ENCODE peak calls at places on chromosomes 12 and 14, in six cellular contexts. X is IMR-90; F is CD8-positive, alpha-beta T cell; R is lung; E is stomach; K is neural progenitor cell. D is an unnamed sample. For H3K4me1, the result is how much of the 10 kb centered on the place peaks cover.

GRCh38 chr12:29612912-29613311 is 115.4 kb upstream of the OVCH1 start:
- DNase-seq in X (no peak), F (no peak), R (no peak), E (no peak), K (no peak), D (no peak)

GRCh38 chr14:94536836-94537235 is 24.4 kb upstream of the SERPINA4 start:
- DNase-seq in X (no peak), F (no peak), R (no peak), E (no peak), K (no peak), D (no peak)

GRCh38 chr14:86296173-86296572 is 766.2 kb downstream of the FLRT2 start:
- DNase-seq in X (peak), F (no peak), R (no peak), E (no peak), K (no peak), D (peak)

GRCh38 chr12:40662366-40662765 is 29.9 kb upstream of the CNTN1 start:
- DNase-seq in X (no peak), F (no peak), R (no peak), E (no peak), K (no peak), D (no peak)

GRCh38 chr12:109715310-109716091 is 1.9 kb downstream of the FAM222A start:
- DNase-seq in X (no peak), F (no peak), R (no peak), E (peak), K (peak), D (peak)

GRCh38 chr12:23927907-23928306 is 21.6 kb downstream of the SOX5 start:
- DNase-seq in X (no peak), F (no peak), R (no peak), E (no peak), K (no peak), D (no peak)

GRCh38 chr14:76314521-76314951 is 61.4 kb upstream of the ESRRB start:
- DNase-seq in X (no peak), F (no peak), R (no peak), E (no peak), K (peak), D (peak)

GRCh38 chr12:65609359-65609771 is 214.9 kb upstream of the HMGA2 start:
- DNase-seq in X (peak), F (no peak), R (no peak), E (no peak), K (no peak), D (peak)

GRCh38 chr12:103177624-103178023 is 220.2 kb downstream of the ASCL1 start:
- DNase-seq in X (no peak), F (no peak), R (no peak), E (no peak), K (no peak), D (no peak)

GRCh38 chr14:61048640-61049039 is 67.6 kb downstream of the SLC38A6 start:
- DNase-seq in X (no peak), F (no peak), R (no peak), E (no peak), K (no peak), D (no peak)

GRCh38 chr12:64531665-64532334 is 78.5 kb upstream of the RASSF3 start:
- DNase-seq in X (no peak), F (no peak), R (no peak), E (no peak), K (peak), D (no peak)

GRCh38 chr12:124321556-124322270 is 26.8 kb downstream of the RFLNA start:
- DNase-seq in X (peak), F (no peak), R (no peak), E (no peak), K (no peak), D (peak)

GRCh38 chr12:93883436-93884154 is 206.4 kb downstream of the CRADD start:
- DNase-seq in X (peak), F (no peak), R (no peak), E (no peak), K (no peak), D (peak)

GRCh38 chr14:68405959-68406358 is 386.9 kb downstream of the ZFP36L1 start:
- DNase-seq in X (peak), F (no peak), R (no peak), E (no peak), K (no peak), D (no peak)

GRCh38 chr14:56138987-56139386 is 20.8 kb downstream of the PELI2 start:
- DNase-seq in X (no peak), F (no peak), R (no peak), E (no peak), K (peak), D (no peak)

GRCh38 chr12:51531982-51532497 is 59.0 kb upstream of the SCN8A start:
- DNase-seq in X (peak), F (peak), R (peak), E (peak), K (peak), D (peak)

GRCh38 chr12:106139422-106140141 is 828 bp upstream of the NUAK1 start:
- DNase-seq in X (peak), F (no peak), R (peak), E (peak), K (peak), D (peak)

GRCh38 chr12:56631790-56632700 is 1.9 kb upstream of the BAZ2A start:
- DNase-seq in X (peak), F (no peak), R (peak), E (peak), K (peak), D (peak)

GRCh38 chr12:92899388-92900001 is 29.6 kb downstream of the EEA1 start:
- DNase-seq in X (peak), F (no peak), R (peak), E (peak), K (peak), D (peak)

GRCh38 chr12:6216581-6216980 is 16.4 kb downstream of the CD9 start:
- DNase-seq in X (no peak), F (no peak), R (no peak), E (no peak), K (no peak), D (no peak)

GRCh38 chr12:101207086-101207780 is 2.8 kb downstream of the SLC5A8 start:
- DNase-seq in X (no peak), F (no peak), R (no peak), E (no peak), K (no peak), D (no peak)

GRCh38 chr14:104687601-104688504 is 1.6 kb upstream of the INF2 start:
- DNase-seq in X (no peak), F (no peak), R (peak), E (peak), K (peak), D (peak)

GRCh38 chr14:104195361-104195760 is 57.0 kb downstream of the KIF26A start:
- DNase-seq in X (no peak), F (no peak), R (no peak), E (no peak), K (no peak), D (no peak)

GRCh38 chr14:39704581-39704980 is 272.3 kb upstream of the FBXO33 start:
- DNase-seq in X (no peak), F (no peak), R (no peak), E (no peak), K (no peak), D (no peak)

GRCh38 chr12:66235626-66236281 is 46.7 kb downstream of the IRAK3 start:
- DNase-seq in X (peak), F (no peak), R (no peak), E (no peak), K (no peak), D (peak)

GRCh38 chr12:110223777-110224378 is 57.2 kb upstream of the ATP2A2 start:
- DNase-seq in X (peak), F (no peak), R (no peak), E (no peak), K (no peak), D (peak)

GRCh38 chr12:108589028-108589839 is 8.7 kb downstream of the TMEM119 start:
- DNase-seq in X (no peak), F (no peak), R (no peak), E (no peak), K (peak), D (no peak)

GRCh38 chr14:21475767-21476525 is 813 bp downstream of the RAB2B start:
- DNase-seq in X (no peak), F (no peak), R (no peak), E (no peak), K (no peak), D (no peak)
- TF ChIP-seq CTCF in X (no peak), F (no peak), R (no peak), E (no peak), K (no peak), D (no peak)

GRCh38 chr14:80638620-80639215 is 302.8 kb downstream of the CEP128 start:
- DNase-seq in X (peak), F (no peak), R (no peak), E (no peak), K (no peak), D (peak)

GRCh38 chr14:80634106-80634758 is 307.3 kb downstream of the CEP128 start:
- DNase-seq in X (no peak), F (no peak), R (no peak), E (no peak), K (no peak), D (peak)

GRCh38 chr14:80637726-80638619 is 303.6 kb downstream of the CEP128 start:
- DNase-seq in X (no peak), F (no peak), R (no peak), E (no peak), K (no peak), D (no peak)

DNA sequence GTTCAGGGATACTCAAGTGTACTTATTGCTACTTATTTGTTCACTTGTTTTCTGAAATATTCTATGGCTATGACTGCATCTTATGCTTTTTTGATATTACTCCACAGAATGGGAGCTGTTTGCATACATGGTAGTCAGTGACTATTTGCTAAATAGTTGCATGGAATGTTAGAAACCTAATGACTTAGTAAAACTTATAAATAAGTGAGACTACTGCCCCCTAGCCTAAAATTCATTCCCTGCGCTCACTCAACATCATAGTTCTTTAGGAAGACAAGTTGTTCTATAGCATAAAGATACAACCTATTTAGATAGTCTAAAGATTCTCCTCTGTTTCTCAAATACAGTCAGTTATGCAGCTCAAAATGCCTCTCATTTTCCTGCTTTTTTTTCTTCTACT is 305.5 kb downstream of the CEP128 start:
- DNase-seq in X (peak), F (no peak), R (no peak), E (no peak), K (peak), D (no peak)
- H3K4me1 ChIP-seq in X (under half), F (under half), R (under half), E (under half), K (under half), D (under half)

GRCh38 chr14:70289138-70289537 is 70.3 kb downstream of the COX16 start:
- DNase-seq in X (no peak), F (no peak), R (no peak), E (no peak), K (no peak), D (no peak)

GRCh38 chr14:70292716-70293115 is 66.8 kb downstream of the COX16 start:
- DNase-seq in X (no peak), F (no peak), R (no peak), E (no peak), K (no peak), D (no peak)
- H3K27ac ChIP-seq in X (no peak), F (no peak), R (no peak), E (no peak), K (no peak), D (no peak)

GRCh38 chr12:18153826-18154225 is 63.8 kb upstream of the RERGL start:
- DNase-seq in X (no peak), F (no peak), R (no peak), E (no peak), K (peak), D (no peak)

GRCh38 chr12:18160901-18161300 is 70.9 kb upstream of the RERGL start:
- DNase-seq in X (no peak), F (no peak), R (no peak), E (no peak), K (no peak), D (no peak)

DNA sequence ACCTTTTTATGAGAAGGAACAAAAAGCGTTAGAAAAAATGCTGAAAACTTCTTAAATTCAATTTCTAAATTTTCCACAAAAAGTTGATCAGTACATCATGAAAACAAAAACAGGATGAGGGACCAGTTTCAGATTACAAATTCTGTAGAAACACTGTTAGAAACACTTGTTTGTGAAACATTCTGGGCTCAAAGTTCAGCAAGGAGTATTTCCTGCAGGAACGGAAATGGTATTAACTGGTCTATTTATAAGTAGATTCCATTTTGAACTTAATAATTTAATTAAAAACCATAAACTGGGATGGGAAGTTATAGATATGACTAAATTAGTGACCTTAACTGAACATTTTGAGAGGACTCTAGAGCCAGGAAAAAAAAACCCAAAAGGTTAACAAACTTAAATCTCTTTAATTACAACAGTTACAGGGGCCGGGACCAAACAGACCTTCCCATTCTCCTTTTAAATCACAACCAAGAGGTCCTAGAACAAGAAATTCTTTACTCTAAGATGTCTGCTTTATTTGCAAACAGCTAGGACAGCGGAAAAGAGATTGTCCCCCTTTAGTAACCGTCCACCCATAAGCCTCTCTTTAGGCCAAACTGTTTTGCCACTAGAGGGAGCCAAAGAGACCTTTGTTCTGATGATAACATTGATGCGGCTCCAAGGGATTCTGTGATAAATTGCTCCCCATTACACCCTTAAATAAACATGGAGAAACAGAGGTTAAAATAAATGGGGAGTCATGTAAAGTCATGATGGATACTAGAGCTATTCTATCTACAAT is 69.0 kb upstream of the RERGL start:
- DNase-seq in X (peak), F (no peak), R (no peak), E (no peak), K (peak), D (peak)
- TF ChIP-seq CTCF in X (peak), F (peak), R (peak), E (no peak), K (peak), D (peak)

D was measured in cardiac muscle cell.